ENCODE peak calls at places on chromosomes 12 and 14, in ten cellular contexts. H, T, C, N, Y, I, Q, O, Z and G are unnamed samples.

GRCh38 chr12:69840727-69841126 is 15.7 kb downstream of the MYRFL start:
- DNase-seq in O (no peak), Z (no peak), Y (no peak), T (no peak), H (peak), C (no peak), I (peak), N (no peak), Q (no peak), G (no peak)

GRCh38 chr14:30559638-30560071 is 697 bp downstream of the G2E3 start:
- DNase-seq in I (no peak), N (no peak), O (no peak), H (peak), C (no peak), Y (peak), T (no peak), Z (peak), Q (no peak), G (no peak)

GRCh38 chr14:57962293-57962996 is 96.6 kb upstream of the SLC35F4 start:
- DNase-seq in C (no peak), O (no peak), Y (no peak), Z (peak), Q (no peak), T (peak), H (no peak), N (no peak), I (no peak), G (no peak)

GRCh38 chr14:41605550-41606248 is 977 bp upstream of the LRFN5 start:
- DNase-seq in O (no peak), H (peak), Q (no peak), Y (peak), C (no peak), I (no peak), Z (peak), T (peak), N (no peak), G (no peak)

GRCh38 chr14:30389134-30389900 is 169.6 kb upstream of the G2E3 start:
- DNase-seq in Y (peak), T (no peak), Z (no peak), N (no peak), O (no peak), I (peak), C (no peak), Q (no peak), H (peak), G (no peak)

GRCh38 chr12:122094735-122095561 is 16.4 kb downstream of the MLXIP start:
- DNase-seq in I (no peak), C (no peak), Q (no peak), Z (no peak), Y (peak), H (peak), N (peak), O (no peak), T (no peak), G (no peak)

GRCh38 chr12:90322006-90322405 is 613.4 kb upstream of the ATP2B1 start:
- DNase-seq in T (no peak), H (peak), I (no peak), Y (peak), Q (no peak), O (no peak), Z (no peak), N (no peak), C (no peak), G (no peak)

GRCh38 chr12:40171501-40171900 is 53.3 kb upstream of the LRRK2 start:
- DNase-seq in O (no peak), N (no peak), C (no peak), Z (no peak), Y (peak), T (no peak), Q (no peak), H (no peak), I (no peak), G (no peak)

GRCh38 chr12:49331360-49332222 is 5.4 kb downstream of the C1QL4 start:
- DNase-seq in T (peak), Y (peak), I (peak), O (peak), N (no peak), C (no peak), H (peak), Q (peak), Z (peak), G (peak)

GRCh38 chr14:105055334-105055733 is 9.9 kb downstream of the GPR132 start:
- DNase-seq in Y (no peak), N (no peak), C (no peak), Q (peak), T (no peak), I (no peak), O (no peak), Z (no peak), H (no peak), G (no peak)

GRCh38 chr14:57391609-57392195 is 1.3 kb downstream of the NAA30 start:
- DNase-seq in Y (peak), N (no peak), T (peak), H (no peak), I (no peak), Q (no peak), O (no peak), Z (peak), C (no peak), G (no peak)

GRCh38 chr12:49428652-49429549 is 61.6 kb downstream of the SPATS2 start:
- DNase-seq in T (no peak), Z (no peak), C (no peak), H (peak), Y (peak), N (no peak), O (no peak), I (no peak), Q (no peak), G (no peak)

GRCh38 chr12:107779077-107779840 is 4.8 kb downstream of the ASCL4 start:
- DNase-seq in C (no peak), Q (no peak), N (no peak), I (no peak), H (no peak), Z (no peak), O (no peak), T (no peak), Y (no peak), G (no peak)

GRCh38 chr12:115222220-115222619 is 538.2 kb upstream of the TBX3 start:
- DNase-seq in Q (no peak), H (no peak), C (no peak), T (no peak), O (no peak), N (no peak), Y (no peak), I (no peak), Z (no peak), G (no peak)
- TF ChIP-seq CTCF in Q (no peak), H (no peak), C (no peak), T (no peak), O (no peak), N (no peak), Y (no peak), I (no peak), Z (no peak), G (no peak)

GRCh38 chr14:73633517-73634332 is 11.1 kb upstream of the DNAL1 start:
- DNase-seq in Z (peak), Y (peak), I (peak), T (peak), O (peak), Q (peak), H (peak), C (peak), N (peak), G (peak)
- TF ChIP-seq CTCF in Z (peak), Y (peak), I (peak), T (peak), O (peak), Q (peak), H (peak), C (peak), N (peak), G (peak)

DNA sequence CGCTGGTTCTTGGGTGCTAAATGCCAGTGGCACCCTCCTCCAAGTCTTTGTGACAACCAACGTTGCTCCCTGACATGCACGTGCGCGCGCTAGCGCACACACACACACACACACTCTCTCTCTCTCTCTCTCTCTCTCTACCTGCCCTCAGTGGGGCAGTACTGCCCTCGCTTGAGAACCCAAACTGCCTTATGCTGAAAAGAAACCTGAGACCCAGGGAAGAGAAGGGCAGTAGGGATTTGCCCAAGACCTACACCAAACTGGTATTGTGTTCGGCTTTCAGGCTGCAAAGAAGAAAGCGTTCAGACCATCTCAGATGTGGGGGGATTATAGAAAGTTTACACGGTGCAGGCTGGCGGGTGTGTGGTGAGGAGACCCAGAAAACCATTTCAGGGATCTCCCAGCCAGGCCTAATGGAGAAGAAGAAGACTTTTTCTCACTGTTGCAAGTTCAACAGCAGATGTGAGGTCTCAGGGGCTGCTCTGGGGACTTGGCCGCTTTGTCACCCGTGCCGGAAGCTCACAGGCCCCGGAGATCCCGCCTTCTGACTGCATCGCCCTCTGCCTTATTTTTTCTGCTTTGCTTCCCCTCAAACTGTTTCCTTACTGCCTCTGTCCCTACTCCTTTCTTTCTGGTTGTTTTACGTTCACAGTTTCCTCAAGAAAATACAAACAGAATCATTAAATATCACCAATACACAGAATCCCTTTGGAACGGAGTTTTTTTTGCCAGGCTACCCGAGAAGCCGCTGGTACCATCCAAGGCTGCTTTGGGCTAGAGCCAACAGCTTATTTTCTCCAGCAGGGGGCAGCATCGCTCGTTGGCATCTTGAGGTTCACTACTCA is 82.4 kb downstream of the PPM1A start:
- DNase-seq in Y (peak), C (peak), T (peak), Z (peak), I (peak), O (peak), N (no peak), Q (peak), H (peak), G (no peak)
- TF ChIP-seq CTCF in Y (peak), C (peak), T (peak), Z (peak), I (peak), O (peak), N (peak), Q (peak), H (peak), G (peak)

GRCh38 chr12:76763746-76764675 is at the start of gene ZDHHC17:
- DNase-seq in O (peak), I (peak), H (peak), Z (peak), Q (peak), T (peak), Y (peak), C (peak), N (peak), G (peak)
- TF ChIP-seq CTCF in O (peak), I (no peak), H (no peak), Z (no peak), Q (no peak), T (no peak), Y (no peak), C (no peak), N (no peak), G (no peak)

DNA sequence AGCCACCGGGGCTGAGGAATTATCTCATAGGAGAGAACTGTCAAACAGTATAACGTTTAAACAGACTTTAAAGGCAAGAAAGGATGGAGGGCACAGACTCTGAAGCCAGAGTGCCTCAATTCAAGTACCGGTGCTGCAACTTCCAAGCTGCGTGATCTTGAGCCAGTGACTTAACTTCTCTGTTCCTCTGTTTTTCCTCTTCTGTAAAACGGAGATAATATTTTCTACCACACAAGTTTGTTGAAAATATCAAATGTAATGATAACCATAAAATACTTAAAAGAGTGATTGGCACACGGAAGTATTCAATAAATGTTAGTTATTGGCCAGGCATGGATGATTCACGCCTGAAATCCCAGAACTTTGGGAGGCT is 18.2 kb downstream of the BATF start:
- DNase-seq in C (no peak), O (no peak), I (no peak), Z (no peak), N (no peak), Y (no peak), H (no peak), Q (no peak), T (no peak), G (no peak)
- TF ChIP-seq CTCF in C (no peak), O (no peak), I (no peak), Z (no peak), N (no peak), Y (no peak), H (no peak), Q (no peak), T (no peak), G (no peak)

GRCh38 chr12:7961395-7962188 is 25.6 kb upstream of the SLC2A3 start:
- DNase-seq in Z (no peak), Q (no peak), C (no peak), H (peak), O (no peak), N (no peak), Y (peak), T (no peak), I (no peak), G (no peak)
- TF ChIP-seq CTCF in Z (no peak), Q (no peak), C (no peak), H (no peak), O (no peak), N (no peak), Y (no peak), T (no peak), I (no peak), G (no peak)

DNA sequence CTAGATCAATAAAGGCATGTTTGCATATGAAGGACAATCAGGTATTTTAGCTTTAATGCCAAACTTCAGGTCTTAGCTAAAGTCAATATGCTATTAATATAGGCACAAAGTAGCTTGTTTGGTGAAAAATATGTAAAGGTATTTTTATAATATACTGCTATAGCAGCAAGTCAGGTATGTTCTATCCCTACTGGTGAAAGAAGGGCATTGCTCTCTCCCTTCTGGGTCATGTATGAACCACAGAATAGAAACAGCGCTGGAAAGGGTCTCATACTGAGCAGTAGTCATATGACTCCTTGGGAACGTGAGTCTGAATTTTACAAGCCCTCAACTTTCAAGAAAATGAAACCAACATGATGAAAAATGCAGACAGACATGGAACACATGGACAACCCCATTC is 314.6 kb downstream of the GRIN2B start:
- DNase-seq in Q (no peak), T (no peak), H (no peak), I (no peak), Z (no peak), Y (no peak), C (no peak), O (no peak), N (no peak), G (no peak)
- TF ChIP-seq CTCF in Q (no peak), T (no peak), H (no peak), I (no peak), Z (peak), Y (no peak), C (no peak), O (no peak), N (peak), G (no peak)

GRCh38 chr12:100401660-100402059 is 44.8 kb downstream of the SLC17A8 start:
- DNase-seq in Z (no peak), I (peak), Q (no peak), C (no peak), Y (peak), H (peak), T (no peak), N (no peak), O (no peak), G (no peak)

GRCh38 chr12:100403446-100403845 is 46.6 kb downstream of the SLC17A8 start:
- DNase-seq in C (no peak), H (peak), I (no peak), T (no peak), N (no peak), Z (no peak), Q (no peak), Y (no peak), O (no peak), G (no peak)

GRCh38 chr12:100399095-100399494 is 42.2 kb downstream of the SLC17A8 start:
- DNase-seq in N (no peak), H (no peak), T (no peak), Z (no peak), C (no peak), Q (no peak), O (no peak), I (no peak), Y (no peak), G (no peak)

DNA sequence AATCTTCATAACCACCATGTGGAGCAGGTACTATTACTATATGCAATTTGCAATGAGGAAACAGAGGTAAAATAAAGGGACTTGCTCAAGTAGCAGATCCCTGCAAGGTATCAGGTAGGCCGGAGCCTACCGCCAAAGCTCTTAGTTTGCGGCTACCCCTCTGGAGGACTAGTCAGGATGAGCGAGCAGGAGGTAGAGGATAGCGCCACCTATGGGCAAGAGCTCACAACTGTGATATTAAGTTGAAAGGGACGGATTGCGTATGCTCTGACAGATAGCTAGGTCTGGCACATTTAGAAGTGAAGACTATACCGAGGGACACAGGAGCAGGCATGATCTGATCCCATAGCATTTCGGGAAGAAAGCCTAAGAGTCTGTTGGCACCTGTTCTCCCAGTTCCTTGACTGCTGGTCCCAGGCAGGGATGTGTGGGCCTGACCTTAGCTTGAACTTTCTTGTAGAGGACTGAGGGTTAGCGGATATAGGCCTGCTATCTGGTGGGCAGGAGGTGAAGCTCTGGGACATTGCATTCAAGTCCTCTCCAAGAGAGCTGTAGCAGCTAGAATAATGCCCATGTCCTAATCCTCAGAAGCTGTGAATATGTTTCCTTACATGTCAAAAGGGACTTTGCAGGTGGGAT is 48.0 kb downstream of the SLC17A8 start:
- DNase-seq in O (no peak), N (no peak), T (peak), Y (peak), H (no peak), Z (peak), Q (no peak), I (peak), C (no peak), G (no peak)
- TF ChIP-seq CTCF in O (peak), N (peak), T (peak), Y (peak), H (peak), Z (peak), Q (peak), I (peak), C (peak), G (no peak)

GRCh38 chr12:8781326-8781725 is 41.1 kb upstream of the A2ML1 start:
- DNase-seq in O (no peak), N (no peak), Y (no peak), C (no peak), Q (no peak), Z (no peak), I (no peak), T (peak), H (no peak), G (no peak)

GRCh38 chr12:8784464-8784863 is 38.0 kb upstream of the A2ML1 start:
- DNase-seq in H (no peak), O (no peak), Q (no peak), T (no peak), N (no peak), I (no peak), Y (no peak), C (no peak), Z (no peak), G (peak)

GRCh38 chr12:8779862-8780261 is 42.6 kb upstream of the A2ML1 start:
- DNase-seq in O (no peak), N (no peak), Y (no peak), I (no peak), C (no peak), Z (no peak), H (no peak), T (no peak), Q (no peak), G (no peak)

GRCh38 chr12:8779281-8779680 is 43.1 kb upstream of the A2ML1 start:
- DNase-seq in C (no peak), T (no peak), Y (no peak), I (no peak), N (no peak), O (no peak), Q (no peak), Z (no peak), H (no peak), G (no peak)

DNA sequence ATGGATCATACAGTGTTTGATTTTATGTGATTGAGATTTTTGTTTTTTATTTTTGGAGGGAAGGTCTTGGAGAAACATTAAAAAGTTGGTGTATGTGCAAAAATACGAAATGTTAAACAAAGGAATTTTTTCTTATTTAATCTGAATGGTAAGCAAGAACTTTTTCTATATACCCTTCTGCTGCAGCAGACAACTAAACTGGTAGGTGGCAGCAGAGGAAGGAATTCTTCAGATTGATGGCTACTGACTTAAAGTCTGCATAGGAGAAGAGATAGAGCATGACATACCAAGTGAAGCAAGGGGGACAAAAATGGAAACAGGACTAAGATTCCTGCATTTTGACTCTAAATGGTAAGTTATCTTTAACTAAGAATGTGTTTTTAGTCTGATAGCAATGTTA is 42.0 kb upstream of the A2ML1 start:
- DNase-seq in I (peak), H (peak), T (no peak), O (no peak), Y (peak), Q (no peak), N (peak), C (no peak), Z (no peak), G (no peak)
- TF ChIP-seq CTCF in I (no peak), H (peak), T (no peak), O (peak), Y (peak), Q (peak), N (peak), C (no peak), Z (peak), G (peak)

DNA sequence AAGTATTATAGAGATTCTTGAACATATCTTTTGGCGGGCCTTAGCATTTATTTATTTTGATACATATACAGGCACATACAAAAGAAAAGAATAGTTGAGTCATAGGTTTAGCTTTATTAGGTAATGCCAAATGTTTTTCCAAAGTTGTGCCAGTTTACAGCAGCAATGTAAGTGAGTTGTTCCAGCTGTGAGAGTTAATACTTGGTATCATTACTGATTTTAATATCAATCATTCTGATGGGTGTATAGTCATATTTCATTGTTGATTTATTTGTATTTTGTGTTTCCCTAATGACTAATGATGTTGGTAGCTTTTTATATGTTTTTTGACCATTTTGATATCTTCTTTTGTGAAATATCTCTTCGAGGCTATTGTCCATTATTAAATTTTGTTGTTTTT is 122.4 kb downstream of the MIPOL1 start:
- DNase-seq in C (no peak), N (no peak), O (no peak), Q (no peak), I (no peak), Y (no peak), Z (no peak), H (no peak), T (no peak), G (no peak)
- TF ChIP-seq CTCF in C (no peak), N (no peak), O (no peak), Q (no peak), I (no peak), Y (no peak), Z (no peak), H (no peak), T (no peak), G (no peak)